ENCODE peak calls at places on chromosomes 13 and 19, in eight cellular contexts. L is GM23248, F is T-cell, Q is AML-193, V is HCEC 1CT, W is neural progenitor cell, N is sciatic nerve, T is COR-L47. I is an unnamed sample.

GRCh38 chr13:39244561-39245230 is 206.4 kb downstream of the NHLRC3 start:
- DNase-seq in L (no peak), F (no peak), Q (no peak), V (no peak), W (no peak), N (no peak), T (peak), I (no peak)

GRCh38 chr13:49499889-49500660 is 4.3 kb downstream of the PHF11 start:
- DNase-seq in L (peak), F (no peak), Q (no peak), V (peak), W (no peak), N (no peak), T (no peak), I (no peak)

GRCh38 chr13:75583101-75583500 is 33.5 kb downstream of the UCHL3 start:
- DNase-seq in L (no peak), F (no peak), Q (no peak), V (no peak), W (no peak), N (no peak), T (no peak), I (no peak)

GRCh38 chr19:12956446-12957388 is at the start of gene GADD45GIP1:
- DNase-seq in L (peak), F (peak), Q (peak), V (peak), W (peak), N (peak), T (peak), I (peak)

GRCh38 chr19:45789035-45789786 is 3.4 kb downstream of the DMWD start:
- DNase-seq in L (no peak), F (no peak), Q (no peak), V (no peak), W (no peak), N (no peak), T (no peak), I (no peak)

GRCh38 chr13:113029487-113030258 is 60.7 kb downstream of the MCF2L start:
- DNase-seq in L (peak), F (no peak), Q (no peak), V (no peak), W (peak), N (no peak), T (peak), I (no peak)

GRCh38 chr13:105345116-105345515 is 1190.3 kb downstream of the EFNB2 start:
- DNase-seq in L (no peak), F (no peak), Q (no peak), V (no peak), W (no peak), N (no peak), T (no peak), I (no peak)

GRCh38 chr19:10195199-10195519 is 406 bp upstream of the DNMT1 start:
- DNase-seq in L (no peak), F (no peak), Q (no peak), V (no peak), W (no peak), N (no peak), T (no peak), I (no peak)

GRCh38 chr13:39952244-39953233 is 297.1 kb downstream of the COG6 start:
- DNase-seq in L (peak), F (no peak), Q (no peak), V (no peak), W (no peak), N (no peak), T (no peak), I (no peak)

GRCh38 chr19:3387645-3388589 is 21.5 kb downstream of the NFIC start:
- DNase-seq in L (peak), F (no peak), Q (no peak), V (no peak), W (no peak), N (peak), T (peak), I (peak)

GRCh38 chr13:41200126-41200525 is 5.8 kb upstream of the KBTBD7 start:
- DNase-seq in L (peak), F (no peak), Q (no peak), V (no peak), W (no peak), N (no peak), T (no peak), I (no peak)

GRCh38 chr13:39616087-39616694 is 13.2 kb upstream of the LHFPL6 start:
- DNase-seq in L (peak), F (no peak), Q (peak), V (peak), W (peak), N (peak), T (peak), I (no peak)

GRCh38 chr13:50275392-50276063 is 260.3 kb downstream of the KCNRG start:
- DNase-seq in L (peak), F (no peak), Q (no peak), V (no peak), W (no peak), N (no peak), T (no peak), I (no peak)

GRCh38 chr19:9741476-9742171 is 26.9 kb downstream of the ZNF846 start:
- DNase-seq in L (peak), F (no peak), Q (no peak), V (no peak), W (no peak), N (no peak), T (no peak), I (no peak)

GRCh38 chr13:113658836-113659235 is 838 bp upstream of the ATP4B start:
- DNase-seq in L (no peak), F (no peak), Q (no peak), V (no peak), W (no peak), N (peak), T (no peak), I (peak)

GRCh38 chr13:100789481-100789880 is 114.9 kb upstream of the TMTC4 start:
- DNase-seq in L (peak), F (no peak), Q (no peak), V (no peak), W (no peak), N (no peak), T (peak), I (no peak)

GRCh38 chr19:1101337-1101698 is 2.5 kb upstream of the GPX4 start:
- DNase-seq in L (no peak), F (no peak), Q (peak), V (peak), W (no peak), N (no peak), T (no peak), I (peak)

GRCh38 chr13:109859898-109860297 is 73.5 kb upstream of the IRS2 start:
- DNase-seq in L (no peak), F (no peak), Q (no peak), V (no peak), W (no peak), N (no peak), T (no peak), I (no peak)

GRCh38 chr19:46903458-46903857 is 42.7 kb downstream of the ARHGAP35 start:
- DNase-seq in L (no peak), F (no peak), Q (no peak), V (no peak), W (no peak), N (no peak), T (no peak), I (no peak)

GRCh38 chr13:113449693-113450347 is 3.5 kb downstream of the ADPRHL1 start:
- DNase-seq in L (no peak), F (no peak), Q (no peak), V (no peak), W (no peak), N (peak), T (no peak), I (peak)

GRCh38 chr19:23887642-23888041 is 27.0 kb upstream of the ZNF726 start:
- DNase-seq in L (no peak), F (no peak), Q (no peak), V (no peak), W (no peak), N (no peak), T (peak), I (no peak)

GRCh38 chr19:18438331-18439024 is 545 bp upstream of the ISYNA1 start:
- DNase-seq in L (peak), F (no peak), Q (no peak), V (no peak), W (peak), N (no peak), T (no peak), I (no peak)

GRCh38 chr13:24512208-24513068 is at the start of gene PARP4:
- DNase-seq in L (peak), F (peak), Q (peak), V (peak), W (peak), N (peak), T (peak), I (peak)

GRCh38 chr19:56108447-56109195 is 12.5 kb downstream of the ZNF787 start:
- DNase-seq in L (peak), F (no peak), Q (no peak), V (no peak), W (no peak), N (no peak), T (no peak), I (no peak)

GRCh38 chr19:46351241-46352041 is 4.6 kb downstream of the PPP5C start:
- DNase-seq in L (peak), F (no peak), Q (peak), V (peak), W (no peak), N (peak), T (no peak), I (peak)